ENCODE peak calls at places on chromosomes 6 and 20, in four cellular contexts. G is osteoblast, O is hepatocyte, S is SK-N-SH. B is an unnamed sample.

GRCh38 chr6:49744259-49744658 is at the start of gene CRISP3:
- DNase-seq in O (no peak), S (no peak), G (no peak), B (no peak)

GRCh38 chr20:32894711-32895355 is 36.1 kb downstream of the EFCAB8 start:
- DNase-seq in S (no peak), O (no peak), G (peak; percentile 68), B (no peak)

GRCh38 chr6:96499781-96500180 is 21.8 kb upstream of the UFL1 start:
- DNase-seq in O (no peak), S (no peak), G (no peak), B (no peak)

GRCh38 chr6:97563529-97563928 is 280.5 kb upstream of the MMS22L start:
- DNase-seq in S (no peak), O (no peak), G (no peak), B (no peak)

GRCh38 chr20:2402271-2402980 is 21.7 kb downstream of the TGM6 start:
- DNase-seq in O (peak; percentile 22), S (peak; percentile 48), G (peak; percentile 85), B (peak; percentile 46)

GRCh38 chr6:43972179-43972914 is 154.9 kb downstream of the MRPL14 start:
- DNase-seq in S (no peak), G (no peak), O (no peak), B (peak; percentile 56)

GRCh38 chr6:169075211-169075621 is 178.4 kb downstream of the THBS2 start:
- DNase-seq in G (no peak), S (no peak), O (peak; percentile 35), B (peak; percentile 83)

GRCh38 chr20:6051505-6051904 is 2.4 kb downstream of the LRRN4 start:
- DNase-seq in S (no peak), G (peak; percentile 94), O (peak; percentile 46), B (peak; percentile 66)

GRCh38 chr6:46437671-46438221 is 53.5 kb downstream of the RCAN2 start:
- DNase-seq in G (peak; percentile 29), O (no peak), S (no peak), B (no peak)

DNA sequence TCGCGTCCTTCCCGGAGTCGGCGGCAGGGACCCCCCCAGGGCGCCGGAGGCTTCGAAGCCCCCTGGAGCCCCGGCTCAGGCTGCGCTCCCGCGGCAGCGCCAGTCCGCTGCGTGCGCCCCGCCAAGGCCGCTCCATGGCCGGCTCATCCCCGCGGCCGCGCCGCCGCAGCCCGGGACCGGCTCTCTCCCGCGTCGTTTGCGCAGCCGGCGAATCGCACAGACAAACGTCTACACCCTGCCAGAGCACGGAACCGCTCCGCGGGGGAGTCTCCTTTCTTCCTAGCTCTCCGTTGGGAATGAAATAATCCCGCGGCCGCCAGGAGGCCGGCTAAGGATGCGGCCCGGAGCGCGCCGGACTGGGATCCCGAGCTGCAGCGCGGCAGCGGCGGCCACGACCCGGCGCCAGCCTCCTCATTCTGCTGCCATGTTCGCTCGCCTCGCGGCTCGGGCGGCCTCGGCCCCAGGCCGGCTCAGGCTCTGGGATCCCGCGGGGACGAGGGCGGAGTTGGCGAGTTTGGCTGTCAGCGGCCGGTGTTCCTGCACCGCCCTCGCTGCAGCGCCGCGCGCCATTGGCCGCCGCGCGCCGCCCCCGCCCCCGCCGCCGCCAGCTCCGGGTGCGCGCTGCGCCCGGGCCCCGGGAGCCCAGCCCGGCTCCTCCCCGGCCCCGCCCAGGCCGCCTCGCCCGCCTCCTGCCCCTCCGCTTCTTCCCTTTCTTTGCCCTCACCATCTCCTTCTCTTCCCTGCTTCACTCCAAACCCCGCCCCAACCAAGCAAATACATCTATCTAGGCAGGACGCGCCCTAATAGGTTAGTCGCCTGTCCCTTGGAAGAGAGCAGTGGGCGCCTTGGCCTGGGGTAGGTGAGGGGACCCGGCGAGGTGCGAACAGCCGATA is at the start of gene GFOD1:
- DNase-seq in O (peak; percentile 87), G (peak; percentile 99), S (peak; percentile 97), B (peak; percentile 94)
- TF ChIP-seq CTCF in O (no peak), G (no peak), S (peak; percentile 35), B (no peak)

GRCh38 chr20:37804584-37805566 is 98.1 kb upstream of the VSTM2L start:
- DNase-seq in G (no peak), S (peak; percentile 52), O (no peak), B (no peak)
- H3K4me3 ChIP-seq in G (no peak overlapping the region), S (no peak overlapping the region), O (no peak overlapping the region), B (no peak overlapping the region)

GRCh38 chr6:51618563-51618962 is 468.9 kb downstream of the PKHD1 start:
- DNase-seq in O (peak; percentile 41), S (no peak), G (no peak), B (no peak)
- TF ChIP-seq CTCF in O (peak; percentile 33), S (peak; percentile 58), G (no peak), B (no peak)

GRCh38 chr6:37092851-37093727 is 76.9 kb upstream of the PIM1 start:
- DNase-seq in G (no peak), O (no peak), S (no peak), B (no peak)
- H3K4me3 ChIP-seq in G (no peak overlapping the region), O (no peak overlapping the region), S (no peak overlapping the region), B (no peak overlapping the region)

GRCh38 chr20:57062696-57063270 is 203.7 kb downstream of the BMP7 start:
- DNase-seq in G (no peak), S (no peak), O (no peak), B (no peak)

GRCh38 chr20:57060407-57061057 is 205.9 kb downstream of the BMP7 start:
- DNase-seq in G (no peak), O (no peak), S (no peak), B (no peak)

GRCh38 chr20:57059055-57059617 is 207.3 kb downstream of the BMP7 start:
- DNase-seq in G (no peak), S (no peak), O (no peak), B (no peak)

GRCh38 chr20:57062241-57062640 is 204.2 kb downstream of the BMP7 start:
- DNase-seq in G (no peak), S (no peak), O (no peak), B (no peak)

DNA sequence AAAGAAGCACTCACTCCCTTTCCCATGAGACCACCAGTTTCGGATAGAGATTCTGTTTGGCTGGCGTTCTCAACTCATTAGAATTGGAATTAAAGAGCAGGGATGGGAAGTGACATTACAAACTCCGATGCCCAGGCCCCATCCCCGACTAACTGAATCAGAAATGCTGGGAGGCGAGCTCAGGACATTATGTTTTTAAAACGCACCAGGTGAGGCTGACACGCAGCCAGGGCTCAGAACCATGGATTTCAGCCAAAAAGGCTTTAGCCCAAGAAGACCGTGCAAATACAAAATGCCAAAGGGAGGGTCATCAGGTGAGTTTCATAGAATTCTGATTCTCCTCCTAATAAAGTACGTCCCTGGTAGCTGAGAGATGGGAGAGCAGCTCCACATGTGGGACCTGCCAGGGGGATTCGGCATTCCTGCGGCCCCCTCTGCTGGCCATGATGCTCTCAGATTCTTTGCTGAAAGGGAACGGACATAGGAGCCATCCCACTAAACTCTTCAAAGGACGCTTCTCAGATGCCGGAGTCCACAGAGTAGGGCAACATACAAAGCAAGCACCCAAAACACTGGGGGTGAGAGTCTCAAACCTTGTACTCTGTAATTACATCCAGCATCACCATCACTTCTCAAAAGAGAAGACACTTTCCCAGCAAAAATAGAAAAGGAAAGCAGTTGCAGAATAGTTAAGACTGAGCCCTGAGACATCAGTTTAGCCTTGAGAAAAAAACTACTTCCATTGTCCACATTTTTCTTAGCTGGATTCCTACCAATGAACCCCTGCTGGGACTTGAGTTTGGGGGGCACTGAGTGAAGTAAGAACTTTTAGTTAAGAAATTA is 205.2 kb downstream of the BMP7 start:
- DNase-seq in S (peak; percentile 70), G (no peak), O (peak; percentile 67), B (peak; percentile 30)
- TF ChIP-seq CTCF in S (peak; percentile 45), G (peak; percentile 6), O (peak; percentile 69), B (peak; percentile 49)

GRCh38 chr6:147063469-147064031 is 140.7 kb upstream of the STXBP5 start:
- DNase-seq in G (peak; percentile 31), O (no peak), S (no peak), B (peak; percentile 64)
- H3K4me3 ChIP-seq in G (peak overlapping the region; percentile 3), O (no peak overlapping the region), S (no peak overlapping the region), B (no peak overlapping the region)

GRCh38 chr20:62215991-62216635 is 4.0 kb downstream of the HRH3 start:
- DNase-seq in S (no peak), O (no peak), G (peak; percentile 82), B (no peak)
- TF ChIP-seq CTCF in S (no peak), O (no peak), G (no peak), B (no peak)

GRCh38 chr6:20198156-20198555 is 14.1 kb downstream of the MBOAT1 start:
- DNase-seq in S (no peak), G (no peak), O (no peak), B (no peak)
- H3K4me3 ChIP-seq in S (no peak overlapping the region), G (no peak overlapping the region), O (no peak overlapping the region), B (no peak overlapping the region)

GRCh38 chr20:36210561-36210960 is 25.7 kb upstream of the AAR2 start:
- DNase-seq in G (no peak), S (no peak), O (no peak), B (no peak)
- TF ChIP-seq CTCF in G (no peak), S (peak; percentile 11), O (no peak), B (no peak)

GRCh38 chr6:52663120-52663934 is 7.6 kb upstream of the TMEM14A start:
- DNase-seq in G (peak; percentile 89), S (peak; percentile 69), O (peak; percentile 83), B (peak; percentile 87)

GRCh38 chr6:52661551-52661950 is 9.4 kb upstream of the TMEM14A start:
- DNase-seq in G (no peak), O (no peak), S (no peak), B (peak; percentile 77)

GRCh38 chr6:52664185-52664990 is 6.5 kb upstream of the TMEM14A start:
- DNase-seq in O (peak; percentile 95), S (peak; percentile 97), G (peak; percentile 98), B (peak; percentile 99)

GRCh38 chr6:52663935-52664184 is 7.1 kb upstream of the TMEM14A start:
- DNase-seq in O (no peak), S (no peak), G (no peak), B (no peak)

GRCh38 chr6:52662031-52662430 is 8.9 kb upstream of the TMEM14A start:
- DNase-seq in O (no peak), S (no peak), G (no peak), B (peak; percentile 38)
- H3K4me3 ChIP-seq in O (no peak overlapping the region), S (no peak overlapping the region), G (no peak overlapping the region), B (no peak overlapping the region)